ENCODE peak calls at places on chromosomes 16 and 17, in seven cellular contexts. H, R, S, E, T, B and K are unnamed samples.
A peak's percentile ranks its signal among the peaks of the same experiment; 100 is the strongest.

GRCh38 chr17:38691154-38691553 is 13.9 kb upstream of the MLLT6 start:
- DNase-seq in H (no peak), S (no peak), E (no peak), R (no peak), B (no peak), T (no peak), K (no peak)

GRCh38 chr16:67959520-67959919 is 8.9 kb downstream of the SLC12A4 start:
- DNase-seq in H (no peak), B (no peak), R (peak; percentile 60), T (no peak), E (no peak), S (no peak), K (peak; percentile 92)

GRCh38 chr16:88319116-88319965 is 63.4 kb upstream of the ZNF469 start:
- DNase-seq in S (no peak), E (no peak), B (no peak), H (no peak), T (no peak), R (no peak), K (no peak)

GRCh38 chr17:40496170-40496569 is 5.3 kb downstream of the TNS4 start:
- DNase-seq in R (no peak), E (no peak), S (no peak), H (no peak), B (no peak), T (no peak), K (no peak)

GRCh38 chr16:84225126-84225525 is 14.7 kb downstream of the KCNG4 start:
- DNase-seq in E (no peak), B (no peak), H (no peak), S (no peak), T (no peak), R (no peak), K (no peak)

GRCh38 chr16:57889960-57890751 is 80.8 kb downstream of the CNGB1 start:
- DNase-seq in T (no peak), R (no peak), S (no peak), B (peak; percentile 5), H (no peak), E (peak; percentile 11), K (peak; percentile 12)

GRCh38 chr17:6927290-6927844 is 68.5 kb upstream of the ALOX12 start:
- DNase-seq in R (no peak), S (no peak), B (peak; percentile 86), E (no peak), T (no peak), H (no peak), K (no peak)

GRCh38 chr16:8655184-8655717 is 19.2 kb upstream of the ABAT start:
- DNase-seq in S (no peak), T (peak; percentile 33), E (peak; percentile 18), R (no peak), H (no peak), B (peak; percentile 65), K (no peak)

GRCh38 chr17:33469911-33470310 is 176.8 kb upstream of the ASIC2 start:
- DNase-seq in E (no peak), T (no peak), B (no peak), S (no peak), H (no peak), R (peak; percentile 40), K (no peak)

GRCh38 chr17:56896217-56896967 is 17.5 kb downstream of the TRIM25 start:
- DNase-seq in E (no peak), S (no peak), T (no peak), H (no peak), B (no peak), R (no peak), K (no peak)

GRCh38 chr16:57394444-57394843 is 10.1 kb upstream of the CCL17 start:
- DNase-seq in B (peak; percentile 42), H (peak; percentile 78), E (no peak), T (no peak), R (peak; percentile 65), S (peak; percentile 83), K (no peak)

GRCh38 chr17:29566473-29567361 is at the start of gene ABHD15:
- DNase-seq in E (peak; percentile 42), T (peak; percentile 79), R (peak; percentile 77), H (peak; percentile 55), S (peak; percentile 53), B (peak; percentile 60), K (peak; percentile 82)

GRCh38 chr17:46978489-46979022 is 497 bp downstream of the RPRML start:
- DNase-seq in S (no peak), H (no peak), E (no peak), B (no peak), T (peak; percentile 49), R (no peak), K (no peak)

GRCh38 chr16:84229421-84229820 is 10.4 kb downstream of the KCNG4 start:
- DNase-seq in E (no peak), T (no peak), S (no peak), B (no peak), R (no peak), H (no peak), K (no peak)

GRCh38 chr17:67992541-67993152 is 3.6 kb downstream of the C17orf58 start:
- DNase-seq in R (no peak), S (peak; percentile 44), B (peak; percentile 64), E (peak; percentile 37), H (no peak), T (no peak), K (no peak)

GRCh38 chr16:67241008-67241900 is 6.0 kb downstream of the FHOD1 start:
- DNase-seq in S (peak; percentile 73), B (peak; percentile 65), E (no peak), H (peak; percentile 87), R (peak; percentile 83), T (no peak), K (peak; percentile 84)

GRCh38 chr17:57838857-57839570 is 10.8 kb downstream of the MRPS23 start:
- DNase-seq in H (no peak), B (no peak), S (peak; percentile 52), T (no peak), R (no peak), E (no peak), K (no peak)

GRCh38 chr16:12160815-12161550 is 184.4 kb downstream of the SNX29 start:
- DNase-seq in R (no peak), S (no peak), T (no peak), H (no peak), E (no peak), B (no peak), K (no peak)